ENCODE peak calls at places on chromosomes 13 and 19, in eight cellular contexts. V is HFF-Myc; K is KG1; T is activated CD4-positive, alpha-beta T cell treated with anti-CD3 and anti-CD28 coated beads for 24 hours; Z is LHCN-M2; R is left ventricle myocardium inferior; Y is nucleus accumbens; G is iPS-NIHi11. B is an unnamed sample.

GRCh38 chr13:110628952-110629701 is 13.8 kb downstream of the NAXD start:
- DNase-seq in G (no peak), V (no peak), K (no peak), T (no peak), R (no peak), Z (no peak), Y (no peak), B (no peak)

GRCh38 chr19:2469102-2469914 is 6.6 kb upstream of the GADD45B start:
- DNase-seq in R (no peak), Z (peak; percentile 92), T (peak; percentile 33), Y (no peak), K (no peak), G (peak; percentile 26), V (no peak), B (no peak)

GRCh38 chr19:35805518-35806102 is 7.0 kb downstream of the PRODH2 start:
- DNase-seq in R (no peak), Z (no peak), V (no peak), K (no peak), Y (no peak), G (no peak), T (no peak), B (no peak)

GRCh38 chr19:33392341-33393285 is 19.1 kb downstream of the CEBPG start:
- DNase-seq in T (no peak), G (no peak), K (no peak), R (peak; percentile 25), Y (no peak), V (no peak), Z (no peak), B (no peak)

GRCh38 chr13:27489456-27489855 is 39.1 kb upstream of the MTIF3 start:
- DNase-seq in V (no peak), Y (no peak), R (no peak), G (no peak), K (no peak), Z (no peak), T (no peak), B (no peak)

GRCh38 chr19:45016388-45017314 is 15.4 kb downstream of the RELB start:
- DNase-seq in G (peak; percentile 81), V (peak; percentile 56), Z (peak; percentile 80), Y (peak; percentile 69), K (peak; percentile 54), T (peak; percentile 45), R (peak; percentile 40), B (peak; percentile 26)

GRCh38 chr19:39406656-39407393 is at the start of gene ZFP36:
- DNase-seq in Z (peak; percentile 80), V (no peak), Y (peak; percentile 77), G (peak; percentile 75), K (peak; percentile 45), R (peak; percentile 91), T (peak; percentile 80), B (peak; percentile 65)

GRCh38 chr19:1601613-1602064 is 3.6 kb downstream of the UQCR11 start:
- DNase-seq in T (no peak), V (no peak), G (no peak), R (no peak), Y (no peak), K (no peak), Z (no peak), B (no peak)

GRCh38 chr19:38079926-38080380 is 144.1 kb downstream of the DPF1 start:
- DNase-seq in T (no peak), Y (no peak), K (no peak), G (no peak), V (peak; percentile 76), R (no peak), Z (peak; percentile 95), B (no peak)

GRCh38 chr13:109426690-109426990 is 359.7 kb downstream of the IRS2 start:
- DNase-seq in Z (no peak), R (no peak), G (no peak), V (no peak), T (no peak), K (no peak), Y (no peak), B (no peak)

GRCh38 chr13:42405665-42406390 is 133.9 kb downstream of the AKAP11 start:
- DNase-seq in K (no peak), G (no peak), Y (peak; percentile 8), Z (peak; percentile 6), V (peak; percentile 52), T (peak; percentile 45), R (no peak), B (no peak)

GRCh38 chr13:86383151-86383550 is 583.9 kb upstream of the SLITRK6 start:
- DNase-seq in Y (no peak), V (no peak), T (no peak), K (no peak), G (no peak), Z (no peak), R (no peak), B (no peak)

GRCh38 chr13:52830946-52831345 is 17.5 kb downstream of the PCDH8 start:
- DNase-seq in G (no peak), Z (no peak), K (no peak), Y (no peak), V (no peak), R (no peak), T (no peak), B (no peak)

GRCh38 chr13:80132741-80133601 is 208.0 kb downstream of the SPRY2 start:
- DNase-seq in V (no peak), G (peak; percentile 33), R (peak; percentile 47), Z (peak; percentile 73), Y (peak; percentile 70), K (no peak), T (no peak), B (no peak)

GRCh38 chr19:30752201-30752600 is 380.0 kb downstream of the ZNF536 start:
- DNase-seq in G (no peak), Y (no peak), K (no peak), T (no peak), V (no peak), Z (no peak), R (no peak), B (no peak)

GRCh38 chr13:59665736-59666135 is 498.0 kb downstream of the DIAPH3 start:
- DNase-seq in R (no peak), V (no peak), K (no peak), G (no peak), Z (no peak), T (no peak), Y (no peak), B (no peak)

GRCh38 chr13:33033361-33033812 is 17.2 kb downstream of the KL start:
- DNase-seq in G (no peak), T (no peak), R (no peak), Z (no peak), Y (no peak), V (no peak), K (no peak), B (no peak)

GRCh38 chr19:17834350-17835181 is 13.2 kb downstream of the JAK3 start:
- DNase-seq in G (no peak), K (no peak), T (no peak), V (no peak), Y (no peak), R (no peak), Z (no peak), B (no peak)

GRCh38 chr19:3387645-3388589 is 21.5 kb downstream of the NFIC start:
- DNase-seq in Y (peak; percentile 86), R (peak; percentile 87), G (peak; percentile 62), T (no peak), Z (peak; percentile 91), K (no peak), V (peak; percentile 49), B (no peak)

GRCh38 chr13:110716235-110716505 is 2.7 kb downstream of the ING1 start:
- DNase-seq in Y (no peak), Z (peak; percentile 21), G (no peak), K (no peak), R (no peak), V (no peak), T (no peak), B (no peak)

GRCh38 chr19:1850809-1851544 is 2.7 kb upstream of the REXO1 start:
- DNase-seq in V (no peak), K (no peak), R (no peak), Y (no peak), T (no peak), G (no peak), Z (no peak), B (no peak)

GRCh38 chr13:76803831-76804230 is 82.4 kb downstream of the KCTD12 start:
- DNase-seq in V (no peak), Y (no peak), K (no peak), G (no peak), R (no peak), Z (no peak), T (no peak), B (peak; percentile 66)

GRCh38 chr13:97659602-97660001 is 225.6 kb downstream of the RAP2A start:
- DNase-seq in Z (peak; percentile 3), V (no peak), T (no peak), Y (no peak), G (peak; percentile 36), K (no peak), R (no peak), B (no peak)

GRCh38 chr19:39923862-39924261 is 10.6 kb downstream of the FCGBP start:
- DNase-seq in G (no peak), R (no peak), Z (no peak), V (no peak), Y (no peak), K (no peak), T (no peak), B (no peak)

GRCh38 chr19:39778763-39779162 is at the start of gene LEUTX:
- DNase-seq in Y (no peak), K (no peak), Z (no peak), T (no peak), V (no peak), G (no peak), R (no peak), B (no peak)

GRCh38 chr19:7540761-7541480 is 5.4 kb downstream of the PNPLA6 start:
- DNase-seq in K (no peak), V (no peak), T (no peak), Y (no peak), R (no peak), Z (peak; percentile 9), G (peak; percentile 90), B (no peak)

GRCh38 chr19:41521860-41522555 is 54.0 kb upstream of the CEACAM21 start:
- DNase-seq in Y (no peak), Z (no peak), G (no peak), R (no peak), V (no peak), K (no peak), T (no peak), B (no peak)

GRCh38 chr19:1970003-1970805 is 29.2 kb downstream of the CSNK1G2 start:
- DNase-seq in V (no peak), Y (no peak), K (no peak), G (no peak), R (no peak), Z (peak; percentile 46), T (no peak), B (no peak)

GRCh38 chr13:70668293-70668692 is 560.0 kb upstream of the KLHL1 start:
- DNase-seq in R (no peak), Z (no peak), Y (no peak), V (no peak), K (no peak), G (peak; percentile 27), T (no peak), B (no peak)

GRCh38 chr13:109740721-109741120 is 45.7 kb downstream of the IRS2 start:
- DNase-seq in G (no peak), Z (no peak), V (no peak), K (no peak), R (no peak), Y (no peak), T (no peak), B (no peak)

GRCh38 chr19:3606690-3607289 is at the start of gene TBXA2R:
- DNase-seq in K (no peak), T (peak; percentile 56), Y (no peak), Z (peak; percentile 31), V (no peak), G (peak; percentile 90), R (peak; percentile 81), B (peak; percentile 41)

GRCh38 chr19:11296264-11296663 is 304 bp downstream of the TSPAN16 start:
- DNase-seq in Z (no peak), K (no peak), V (no peak), Y (no peak), G (no peak), T (no peak), R (no peak), B (no peak)

GRCh38 chr13:41631296-41631965 is 174.1 kb downstream of the RGCC start:
- DNase-seq in V (peak; percentile 36), G (no peak), Y (no peak), Z (no peak), R (no peak), K (no peak), T (no peak), B (no peak)

GRCh38 chr13:20175907-20176652 is 15.2 kb upstream of the GJA3 start:
- DNase-seq in Z (no peak), T (no peak), G (no peak), Y (no peak), V (no peak), K (no peak), R (no peak), B (no peak)